ENCODE peak calls at places on chromosomes 16 and 17, in ten cellular contexts. P is NCI-H1105; N is stomach; F is endothelial cell; E is iPS-NIHi11; C is iris pigment epithelial cell; M is stromal cell of bone marrow; U is activated CD4-positive, alpha-beta T cell treated with anti-CD3 and anti-CD28 coated beads, Interleukin-2, amount 50 U/mL, for 1 hour; D is nucleus accumbens; Y is NCI-H2107. R is an unnamed sample.

GRCh38 chr17:1590031-1590746 is 27.6 kb upstream of the PITPNA start:
- DNase-seq in P (no peak), N (peak), F (no peak), E (peak), C (peak), M (peak), U (no peak), D (no peak), Y (no peak), R (no peak)

GRCh38 chr17:39969375-39969774 is 6.6 kb downstream of the GSDMA start:
- DNase-seq in P (no peak), N (no peak), F (no peak), E (no peak), C (no peak), M (no peak), U (no peak), D (no peak), Y (no peak), R (no peak)

GRCh38 chr16:87334611-87335305 is 17.6 kb upstream of the C16orf95 start:
- DNase-seq in P (no peak), N (no peak), F (no peak), E (no peak), C (no peak), M (no peak), U (no peak), D (peak), Y (no peak), R (no peak)

GRCh38 chr16:69073181-69073669 is 32.2 kb upstream of the HAS3 start:
- DNase-seq in P (no peak), N (no peak), F (no peak), E (no peak), C (peak), M (peak), U (no peak), D (peak), Y (no peak), R (no peak)

GRCh38 chr16:24820522-24820921 is 25.2 kb upstream of the SLC5A11 start:
- DNase-seq in P (no peak), N (no peak), F (no peak), E (no peak), C (peak), M (no peak), U (no peak), D (no peak), Y (no peak), R (no peak)

GRCh38 chr17:12853921-12854320 is 64.6 kb downstream of the ARHGAP44 start:
- DNase-seq in P (no peak), N (no peak), F (no peak), E (peak), C (no peak), M (no peak), U (no peak), D (no peak), Y (no peak), R (no peak)

GRCh38 chr17:51319186-51319585 is 58.8 kb downstream of the UTP18 start:
- DNase-seq in P (no peak), N (no peak), F (no peak), E (no peak), C (no peak), M (no peak), U (no peak), D (no peak), Y (no peak), R (no peak)

GRCh38 chr16:52540910-52541309 is 6.0 kb downstream of the TOX3 start:
- DNase-seq in P (no peak), N (no peak), F (no peak), E (no peak), C (no peak), M (no peak), U (no peak), D (no peak), Y (no peak), R (no peak)

GRCh38 chr16:70777496-70777895 is 23.5 kb downstream of the VAC14 start:
- DNase-seq in P (no peak), N (no peak), F (no peak), E (no peak), C (no peak), M (no peak), U (no peak), D (no peak), Y (no peak), R (no peak)

GRCh38 chr17:70041061-70041460 is 34.0 kb upstream of the KCNJ16 start:
- DNase-seq in P (no peak), N (no peak), F (no peak), E (no peak), C (no peak), M (no peak), U (no peak), D (no peak), Y (no peak), R (no peak)

GRCh38 chr16:57091990-57092785 is at the start of gene CPNE2:
- DNase-seq in P (peak), N (peak), F (peak), E (peak), C (peak), M (no peak), U (no peak), D (peak), Y (no peak), R (peak)

GRCh38 chr17:29039764-29040598 is 3.0 kb upstream of the PIPOX start:
- DNase-seq in P (no peak), N (no peak), F (no peak), E (no peak), C (peak), M (peak), U (no peak), D (peak), Y (no peak), R (no peak)

GRCh38 chr17:27458524-27458908 is 2.3 kb downstream of the KSR1 start:
- DNase-seq in P (no peak), N (no peak), F (no peak), E (no peak), C (no peak), M (no peak), U (no peak), D (no peak), Y (no peak), R (no peak)

GRCh38 chr17:16662936-16663335 is 9.3 kb upstream of the ZNF624 start:
- DNase-seq in P (no peak), N (no peak), F (no peak), E (no peak), C (no peak), M (no peak), U (no peak), D (no peak), Y (no peak), R (no peak)

GRCh38 chr17:60167095-60167741 is 17.4 kb downstream of the CA4 start:
- DNase-seq in P (no peak), N (peak), F (no peak), E (no peak), C (no peak), M (no peak), U (no peak), D (no peak), Y (no peak), R (no peak)

GRCh38 chr16:86050111-86050510 is 151.1 kb downstream of the IRF8 start:
- DNase-seq in P (no peak), N (no peak), F (no peak), E (no peak), C (no peak), M (no peak), U (no peak), D (no peak), Y (no peak), R (no peak)

GRCh38 chr16:2912330-2913199 is 834 bp downstream of the FLYWCH1 start:
- DNase-seq in P (no peak), N (peak), F (peak), E (no peak), C (peak), M (peak), U (peak), D (peak), Y (peak), R (no peak)

GRCh38 chr17:80443916-80444708 is 29.1 kb downstream of the ENDOV start:
- DNase-seq in P (no peak), N (no peak), F (no peak), E (no peak), C (no peak), M (no peak), U (no peak), D (peak), Y (no peak), R (no peak)

GRCh38 chr17:50328360-50328759 is 17.6 kb upstream of the XYLT2 start:
- DNase-seq in P (no peak), N (no peak), F (no peak), E (no peak), C (no peak), M (no peak), U (no peak), D (no peak), Y (no peak), R (no peak)

GRCh38 chr17:81910840-81911276 is 341 bp downstream of the PCYT2 start:
- DNase-seq in P (no peak), N (peak), F (no peak), E (no peak), C (no peak), M (no peak), U (no peak), D (no peak), Y (no peak), R (no peak)

GRCh38 chr16:88479795-88480760 is 27.0 kb downstream of the ZFPM1 start:
- DNase-seq in P (no peak), N (peak), F (no peak), E (no peak), C (no peak), M (no peak), U (peak), D (no peak), Y (no peak), R (no peak)

GRCh38 chr17:78716292-78716691 is 65.8 kb downstream of the CYTH1 start:
- DNase-seq in P (no peak), N (no peak), F (no peak), E (no peak), C (no peak), M (no peak), U (no peak), D (no peak), Y (no peak), R (no peak)

GRCh38 chr17:57963149-57963511 is 7.9 kb upstream of the CUEDC1 start:
- DNase-seq in P (no peak), N (no peak), F (no peak), E (no peak), C (no peak), M (no peak), U (no peak), D (no peak), Y (no peak), R (no peak)

GRCh38 chr16:8199390-8199789 is 390.9 kb downstream of the TMEM114 start:
- DNase-seq in P (no peak), N (no peak), F (no peak), E (peak), C (no peak), M (no peak), U (no peak), D (no peak), Y (no peak), R (no peak)

GRCh38 chr16:69522732-69523404 is 42.9 kb upstream of the NFAT5 start:
- DNase-seq in P (no peak), N (no peak), F (no peak), E (peak), C (no peak), M (no peak), U (no peak), D (no peak), Y (no peak), R (no peak)

GRCh38 chr16:1745900-1746692 is 25.2 kb downstream of the NME3 start:
- DNase-seq in P (no peak), N (no peak), F (no peak), E (peak), C (peak), M (peak), U (no peak), D (no peak), Y (no peak), R (no peak)

GRCh38 chr16:75109732-75110243 is 6.8 kb downstream of the LDHD start:
- DNase-seq in P (no peak), N (peak), F (no peak), E (no peak), C (no peak), M (no peak), U (no peak), D (peak), Y (no peak), R (no peak)

GRCh38 chr16:73286643-73287267 is 238.8 kb upstream of the ZFHX3 start:
- DNase-seq in P (no peak), N (no peak), F (no peak), E (no peak), C (no peak), M (no peak), U (no peak), D (no peak), Y (no peak), R (no peak)

GRCh38 chr17:38914741-38915638 is 10.4 kb upstream of the LASP1NB start:
- DNase-seq in P (no peak), N (peak), F (no peak), E (no peak), C (no peak), M (no peak), U (no peak), D (no peak), Y (no peak), R (no peak)

R was measured in T-helper 1 cell.